ENCODE peak calls at places on chromosomes 2 and 18, in ten cellular contexts. X, P, E, M, G, W, D, Q, N and H are unnamed samples. For H3K4me1, the result is how much of the 10 kb centered on the place peaks cover.

GRCh38 chr18:31469629-31470028 is 22.1 kb downstream of the DSG3 start:
- DNase-seq in P (no peak), G (no peak), N (no peak), W (no peak), X (no peak), Q (no peak), E (no peak), M (no peak), D (no peak), H (no peak)

GRCh38 chr18:24271381-24272331 is 126.0 kb downstream of the OSBPL1A start:
- DNase-seq in N (peak), M (no peak), W (peak), D (peak), Q (peak), G (peak), X (peak), E (peak), P (peak), H (peak)

GRCh38 chr2:150449856-150450255 is 37.6 kb downstream of the RND3 start:
- DNase-seq in N (no peak), X (no peak), E (no peak), W (no peak), M (no peak), G (no peak), P (no peak), Q (peak), D (no peak), H (no peak)

GRCh38 chr2:26847663-26848335 is at the start of gene DPYSL5:
- DNase-seq in W (no peak), P (peak), X (peak), D (no peak), M (no peak), E (no peak), N (no peak), G (peak), Q (no peak), H (peak)

GRCh38 chr18:70044626-70045025 is 97.0 kb upstream of the CD226 start:
- DNase-seq in G (no peak), N (no peak), Q (peak), X (peak), D (no peak), P (peak), W (no peak), M (no peak), E (no peak), H (no peak)

GRCh38 chr18:63301458-63301857 is 18.1 kb downstream of the BCL2 start:
- DNase-seq in G (no peak), D (no peak), P (no peak), N (no peak), E (no peak), Q (no peak), X (no peak), W (no peak), M (no peak), H (no peak)

GRCh38 chr2:56474412-56475158 is 290.8 kb downstream of the CCDC85A start:
- DNase-seq in W (no peak), G (no peak), D (no peak), Q (no peak), P (no peak), M (no peak), E (no peak), X (no peak), N (no peak), H (no peak)

GRCh38 chr18:39635192-39635591 is 2069.6 kb upstream of the CELF4 start:
- DNase-seq in E (no peak), Q (no peak), G (no peak), N (no peak), P (no peak), W (no peak), D (no peak), M (no peak), X (no peak), H (no peak)

GRCh38 chr2:144501118-144501517 is 18.8 kb downstream of the ZEB2 start:
- DNase-seq in W (no peak), E (no peak), P (no peak), X (no peak), N (no peak), M (no peak), D (no peak), Q (no peak), G (no peak), H (no peak)

GRCh38 chr2:218323526-218324472 is 31.5 kb upstream of the TMBIM1 start:
- DNase-seq in Q (peak), N (no peak), W (no peak), D (peak), M (no peak), E (no peak), P (no peak), X (no peak), G (no peak), H (peak)

GRCh38 chr18:36516726-36517125 is 219.2 kb downstream of the FHOD3 start:
- DNase-seq in M (no peak), D (no peak), G (no peak), P (no peak), W (no peak), Q (no peak), X (no peak), E (no peak), N (no peak), H (peak)

GRCh38 chr2:28360742-28361293 is 31.8 kb upstream of the FOSL2 start:
- DNase-seq in P (no peak), Q (peak), N (no peak), E (no peak), D (no peak), X (no peak), G (peak), W (peak), M (no peak), H (no peak)

GRCh38 chr2:175414872-175415487 is 233.5 kb upstream of the ATP5MC3 start:
- DNase-seq in X (peak), G (peak), Q (peak), M (no peak), P (peak), W (peak), N (no peak), D (peak), E (peak), H (peak)

GRCh38 chr18:59787998-59788875 is 91.0 kb upstream of the CCBE1 start:
- DNase-seq in M (no peak), Q (no peak), N (no peak), W (no peak), D (no peak), P (peak), E (no peak), G (peak), X (no peak), H (no peak)

GRCh38 chr2:213848631-213849030 is 562.2 kb upstream of the VWC2L start:
- DNase-seq in M (no peak), N (no peak), D (no peak), Q (no peak), G (no peak), P (no peak), E (no peak), X (no peak), W (no peak), H (no peak)

GRCh38 chr18:45686892-45687611 is 36.9 kb upstream of the SLC14A1 start:
- DNase-seq in E (no peak), P (no peak), G (peak), D (no peak), M (no peak), X (no peak), N (peak), W (no peak), Q (no peak), H (no peak)

GRCh38 chr2:161173541-161174194 is 13.4 kb downstream of the TANK start:
- DNase-seq in G (no peak), P (no peak), X (no peak), Q (no peak), W (no peak), M (no peak), E (no peak), D (no peak), N (no peak), H (no peak)

GRCh38 chr2:74037379-74037860 is 52.7 kb downstream of the TET3 start:
- DNase-seq in P (no peak), D (no peak), W (no peak), G (peak), X (no peak), M (peak), N (no peak), Q (no peak), E (no peak), H (no peak)

GRCh38 chr2:109295781-109296117 is 166.7 kb downstream of the SH3RF3 start:
- DNase-seq in X (no peak), E (no peak), P (no peak), Q (no peak), M (no peak), N (no peak), D (no peak), W (no peak), G (no peak), H (no peak)

GRCh38 chr2:154623819-154624218 is 74.7 kb upstream of the KCNJ3 start:
- DNase-seq in G (peak), P (peak), D (peak), W (no peak), N (no peak), Q (peak), E (peak), M (no peak), X (peak), H (peak)

GRCh38 chr18:37294951-37295350 is 270.6 kb downstream of the CELF4 start:
- DNase-seq in X (no peak), W (no peak), E (no peak), G (peak), D (no peak), M (no peak), Q (peak), P (no peak), N (no peak), H (peak)

GRCh38 chr2:148978026-148978685 is 60.3 kb upstream of the LYPD6B start:
- DNase-seq in G (no peak), N (no peak), P (no peak), X (no peak), M (no peak), W (no peak), E (no peak), D (no peak), Q (no peak), H (peak)

GRCh38 chr2:236557894-236558532 is 11.6 kb upstream of the ACKR3 start:
- DNase-seq in N (no peak), G (no peak), P (no peak), Q (no peak), X (no peak), M (no peak), W (no peak), D (no peak), E (no peak), H (peak)

GRCh38 chr2:120404941-120405768 is 59.2 kb downstream of the INHBB start:
- DNase-seq in N (peak), G (no peak), M (no peak), W (no peak), P (no peak), X (no peak), E (no peak), Q (no peak), D (no peak), H (no peak)

GRCh38 chr2:121911036-121911435 is 155.6 kb downstream of the TSN start:
- DNase-seq in G (no peak), N (no peak), D (no peak), W (no peak), X (no peak), Q (no peak), E (no peak), P (no peak), M (no peak), H (no peak)
- TF ChIP-seq POLR2AphosphoS5 in G (no peak), N (no peak), D (no peak), W (no peak), X (no peak), Q (no peak), E (no peak), P (no peak), M (no peak), H (no peak)

GRCh38 chr2:20596973-20597867 is 53.7 kb downstream of the HS1BP3 start:
- DNase-seq in P (no peak), X (no peak), E (peak), Q (peak), D (no peak), G (peak), W (peak), N (peak), M (no peak), H (no peak)

GRCh38 chr2:20594957-20595356 is 55.9 kb downstream of the HS1BP3 start:
- DNase-seq in M (no peak), G (no peak), X (no peak), W (peak), E (peak), P (no peak), D (no peak), Q (no peak), N (peak), H (no peak)

GRCh38 chr2:20595439-20596192 is 55.3 kb downstream of the HS1BP3 start:
- DNase-seq in M (peak), W (peak), X (no peak), Q (peak), N (peak), E (peak), D (no peak), G (peak), P (no peak), H (no peak)

GRCh38 chr2:20597868-20598183 is 53.1 kb downstream of the HS1BP3 start:
- DNase-seq in W (peak), Q (no peak), M (no peak), D (no peak), X (no peak), N (peak), P (no peak), G (no peak), E (no peak), H (no peak)

GRCh38 chr2:20596193-20596972 is 54.5 kb downstream of the HS1BP3 start:
- DNase-seq in Q (no peak), X (no peak), N (peak), G (no peak), M (no peak), D (no peak), W (no peak), P (no peak), E (peak), H (no peak)
- H3K27ac ChIP-seq in Q (peak), X (no peak), N (peak), G (peak), M (peak), D (peak), W (peak), P (no peak), E (peak), H (no peak)

DNA sequence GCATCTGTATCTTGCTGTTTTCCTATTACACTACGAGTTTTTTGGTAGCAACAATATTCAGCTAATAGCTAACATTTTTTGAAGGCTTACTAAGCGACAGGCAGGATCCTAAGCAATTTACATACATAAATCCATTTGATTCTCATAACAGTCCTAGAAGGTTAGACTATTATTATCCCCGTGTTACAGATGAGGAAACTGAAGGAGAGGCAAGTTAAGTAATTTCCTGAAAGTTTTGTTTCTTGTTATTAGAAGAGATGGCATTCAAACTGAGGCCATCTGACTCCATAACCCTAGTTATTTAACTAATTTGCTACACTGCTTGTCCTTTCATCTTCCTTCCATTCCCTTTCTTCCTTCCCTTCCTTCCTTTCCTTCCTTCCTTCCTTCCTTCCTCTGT is 68.2 kb downstream of the PDE1A start:
- DNase-seq in G (no peak), W (no peak), M (no peak), N (no peak), P (no peak), E (no peak), D (no peak), Q (no peak), X (no peak), H (no peak)
- H3K4me1 ChIP-seq in G (under half), W (under half), M (under half), N (under half), P (under half), E (under half), D (under half), Q (under half), X (under half), H (under half)

DNA sequence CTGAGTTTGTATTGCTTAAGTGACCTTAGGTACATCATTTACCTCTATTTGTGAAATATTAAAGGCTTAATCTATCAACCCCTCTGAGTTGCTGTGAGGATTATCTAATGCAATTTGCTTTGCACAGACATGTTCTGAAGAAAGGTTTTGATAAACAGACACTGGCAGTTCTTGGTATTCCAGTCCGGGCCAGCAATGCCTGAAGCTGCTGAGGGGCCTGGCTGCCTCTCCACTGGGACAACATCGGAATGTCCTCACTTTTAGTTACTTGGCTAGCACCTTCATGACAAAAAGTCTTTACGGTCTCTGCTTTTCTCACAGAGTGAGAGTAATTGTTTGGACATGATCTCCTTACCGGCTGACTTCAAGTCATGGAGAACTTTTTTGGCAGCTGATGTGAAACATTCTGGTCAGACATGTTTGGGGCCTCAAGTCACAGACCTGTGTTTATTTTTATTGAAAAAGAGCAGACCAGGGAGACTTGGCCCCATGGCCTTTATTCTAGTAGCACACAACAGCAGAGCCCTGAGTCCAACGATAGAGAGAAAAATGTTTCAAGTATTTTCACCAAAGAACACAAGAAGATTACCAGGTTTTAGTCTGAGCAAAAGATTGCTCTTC is 1112.3 kb upstream of the FANCL start:
- DNase-seq in W (no peak), D (peak), E (no peak), N (no peak), P (no peak), Q (no peak), G (no peak), M (no peak), X (no peak), H (no peak)
- TF ChIP-seq POLR2AphosphoS5 in W (peak), D (peak), E (no peak), N (no peak), P (no peak), Q (no peak), G (no peak), M (no peak), X (no peak), H (no peak)

DNA sequence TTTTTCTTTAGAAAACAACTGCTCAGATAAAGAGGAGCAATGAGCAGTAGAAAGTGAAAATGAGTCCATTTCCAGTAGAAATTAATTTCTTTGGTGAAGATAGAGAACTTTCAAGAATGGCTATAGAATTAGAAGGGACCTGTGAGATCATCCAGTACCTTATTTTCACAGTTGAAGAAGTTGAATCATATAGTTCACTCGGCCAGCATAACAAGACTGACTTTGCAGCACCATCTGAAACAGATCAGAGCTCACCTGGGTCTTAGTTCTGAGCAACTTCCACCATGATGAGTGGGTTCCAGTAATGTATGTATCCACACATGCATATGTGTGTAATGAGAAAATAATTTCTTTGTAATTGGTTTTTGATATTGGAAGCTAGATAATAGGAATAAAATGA is 58.6 kb downstream of the CERS6 start:
- DNase-seq in P (no peak), N (no peak), E (no peak), M (no peak), X (no peak), D (no peak), W (no peak), G (no peak), Q (no peak), H (no peak)
- H3K27ac ChIP-seq in P (no peak), N (no peak), E (no peak), M (no peak), X (peak), D (no peak), W (peak), G (no peak), Q (no peak), H (no peak)

GRCh38 chr18:57776354-57776753 is 26.8 kb downstream of the ATP8B1 start:
- DNase-seq in N (no peak), D (no peak), M (no peak), G (peak), W (no peak), Q (no peak), E (no peak), P (no peak), X (no peak), H (no peak)

GRCh38 chr18:57776767-57777166 is 26.3 kb downstream of the ATP8B1 start:
- DNase-seq in E (no peak), W (no peak), M (no peak), P (no peak), G (peak), D (no peak), Q (no peak), N (no peak), X (no peak), H (no peak)

GRCh38 chr18:57772387-57772799 is 30.7 kb downstream of the ATP8B1 start:
- DNase-seq in N (no peak), W (no peak), P (no peak), D (peak), Q (no peak), E (peak), M (no peak), G (no peak), X (no peak), H (no peak)

GRCh38 chr18:57771626-57772025 is 31.5 kb downstream of the ATP8B1 start:
- DNase-seq in Q (no peak), D (no peak), P (no peak), M (no peak), X (no peak), E (no peak), W (no peak), G (no peak), N (no peak), H (no peak)

GRCh38 chr18:57775937-57776336 is 27.2 kb downstream of the ATP8B1 start:
- DNase-seq in X (no peak), E (no peak), G (no peak), N (no peak), W (no peak), Q (peak), M (no peak), D (peak), P (peak), H (no peak)
- H3K4me1 ChIP-seq in X (half or more), E (half or more), G (under half), N (under half), W (half or more), Q (half or more), M (under half), D (under half), P (half or more), H (under half)